ENCODE peak calls at places on chromosomes 3 and 15, in five cellular contexts. Y, G, Z, H and F are unnamed samples.

GRCh38 chr3:25728101-25728500 is 55.1 kb downstream of the NGLY1 start:
- DNase-seq in Y (no peak), G (no peak), Z (no peak), H (no peak), F (peak)

GRCh38 chr3:39317571-39318169 is 11.8 kb upstream of the CCR8 start:
- DNase-seq in Y (no peak), G (peak), Z (no peak), H (no peak), F (no peak)

GRCh38 chr3:72728958-72729467 is 119.2 kb downstream of the SHQ1 start:
- DNase-seq in Y (peak), G (peak), Z (no peak), H (no peak), F (peak)

GRCh38 chr3:150599611-150600297 is 3.4 kb upstream of the SELENOT start:
- DNase-seq in Y (peak), G (no peak), Z (no peak), H (no peak), F (no peak)

GRCh38 chr3:47113669-47114365 is 50.1 kb downstream of the SETD2 start:
- DNase-seq in Y (no peak), G (no peak), Z (no peak), H (peak), F (no peak)

GRCh38 chr15:75620776-75621536 is 4.6 kb downstream of the SNUPN start:
- DNase-seq in Y (no peak), G (no peak), Z (no peak), H (no peak), F (no peak)

GRCh38 chr15:43514241-43515057 is 3.0 kb upstream of the MAP1A start:
- DNase-seq in Y (peak), G (peak), Z (peak), H (no peak), F (peak)

GRCh38 chr3:9945358-9945757 is 6.8 kb downstream of the PRRT3 start:
- DNase-seq in Y (no peak), G (no peak), Z (no peak), H (no peak), F (no peak)

GRCh38 chr3:71238267-71238985 is 345.1 kb downstream of the FOXP1 start:
- DNase-seq in Y (no peak), G (no peak), Z (no peak), H (no peak), F (no peak)

GRCh38 chr15:51884517-51885236 is 55.2 kb downstream of the TMOD3 start:
- DNase-seq in Y (no peak), G (no peak), Z (no peak), H (no peak), F (no peak)

GRCh38 chr3:129424185-129424841 is 4.1 kb downstream of the EFCAB12 start:
- DNase-seq in Y (peak), G (peak), Z (no peak), H (peak), F (no peak)

GRCh38 chr15:37767841-37768455 is 166.5 kb upstream of the TMCO5A start:
- DNase-seq in Y (no peak), G (no peak), Z (no peak), H (no peak), F (no peak)

GRCh38 chr15:37765809-37766208 is 168.6 kb upstream of the TMCO5A start:
- DNase-seq in Y (no peak), G (no peak), Z (no peak), H (no peak), F (no peak)

GRCh38 chr15:37764733-37765191 is 169.7 kb upstream of the TMCO5A start:
- DNase-seq in Y (peak), G (peak), Z (no peak), H (no peak), F (peak)
- TF ChIP-seq RFX5 in Y (no peak), G (no peak), Z (no peak), H (no peak), F (no peak)

GRCh38 chr15:91961357-91961756 is 107.8 kb downstream of the SLCO3A1 start:
- DNase-seq in Y (no peak), G (no peak), Z (no peak), H (no peak), F (no peak)
- TF ChIP-seq JUND in Y (no peak), G (no peak), Z (no peak), H (no peak), F (no peak)

GRCh38 chr3:11010406-11011165 is 18.0 kb downstream of the SLC6A1 start:
- DNase-seq in Y (no peak), G (no peak), Z (no peak), H (no peak), F (no peak)

GRCh38 chr3:11007534-11007933 is 15.0 kb downstream of the SLC6A1 start:
- DNase-seq in Y (no peak), G (no peak), Z (peak), H (no peak), F (peak)

GRCh38 chr3:11006986-11007385 is 14.4 kb downstream of the SLC6A1 start:
- DNase-seq in Y (no peak), G (no peak), Z (no peak), H (no peak), F (no peak)

GRCh38 chr3:11005686-11006256 is 13.2 kb downstream of the SLC6A1 start:
- DNase-seq in Y (no peak), G (no peak), Z (no peak), H (no peak), F (no peak)

DNA sequence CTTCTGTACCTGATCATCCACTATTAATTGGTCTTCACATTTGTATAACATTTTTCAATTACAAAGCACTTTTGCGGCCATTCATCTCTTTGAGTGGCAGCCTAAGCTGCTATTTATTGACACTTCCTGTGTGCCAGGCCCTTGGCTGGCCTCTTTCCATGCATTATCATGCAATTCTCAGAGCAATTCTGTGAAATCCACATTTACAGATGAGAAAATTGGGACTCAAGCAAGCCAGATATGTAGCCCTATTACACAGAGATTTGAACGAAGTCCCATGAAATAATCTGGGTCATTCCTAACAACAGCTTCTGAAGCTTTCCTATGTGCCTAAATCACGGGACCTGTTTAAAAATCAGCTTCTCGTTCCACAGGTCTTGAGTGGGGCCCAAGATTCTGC is 17.4 kb downstream of the SLC6A1 start:
- DNase-seq in Y (no peak), G (no peak), Z (no peak), H (no peak), F (no peak)
- TF ChIP-seq RFX5 in Y (no peak), G (no peak), Z (no peak), H (no peak), F (no peak)

DNA sequence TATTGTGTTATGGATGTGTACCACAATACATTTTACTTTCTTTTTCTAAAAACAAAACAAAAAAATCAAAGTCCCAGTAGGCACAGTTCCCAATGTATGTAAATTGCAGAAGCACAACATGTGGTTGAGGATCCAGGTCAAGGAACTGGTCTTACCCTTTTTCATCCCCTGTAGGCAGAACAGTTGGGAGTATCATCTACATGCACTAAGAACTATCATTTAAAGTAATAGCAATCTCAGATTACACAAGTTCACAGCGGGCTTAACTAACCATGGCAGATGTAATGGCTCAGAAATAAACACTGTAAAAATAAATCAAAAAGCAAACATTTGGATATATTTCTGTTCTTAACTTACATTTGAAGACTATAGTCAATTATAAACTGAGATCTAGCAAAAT is 435.7 kb upstream of the DPPA4 start:
- DNase-seq in Y (no peak), G (no peak), Z (no peak), H (no peak), F (no peak)
- TF ChIP-seq JUND in Y (no peak), G (no peak), Z (no peak), H (no peak), F (no peak)

DNA sequence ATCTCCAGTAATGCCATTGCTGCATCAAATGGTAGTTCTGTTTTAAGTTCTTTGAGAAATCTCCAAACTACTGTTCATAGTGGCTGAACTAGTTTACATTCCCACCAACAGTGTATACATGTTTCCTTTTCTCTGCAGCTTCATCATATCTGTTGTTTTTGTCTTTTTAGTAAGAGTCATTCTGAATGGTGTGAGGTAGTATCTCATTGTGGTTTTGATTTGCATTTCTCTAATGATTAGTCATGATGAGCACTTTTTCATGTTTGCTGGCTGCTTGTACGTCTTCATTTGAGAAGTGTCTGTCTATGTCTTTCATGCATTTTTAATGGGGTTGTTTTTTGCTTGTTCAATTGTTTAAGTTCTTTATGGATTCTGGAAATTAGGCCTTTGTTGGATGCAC is 10.2 kb upstream of the GCSAM start:
- DNase-seq in Y (no peak), G (no peak), Z (no peak), H (no peak), F (no peak)
- TF ChIP-seq RFX5 in Y (no peak), G (no peak), Z (no peak), H (no peak), F (no peak)

GRCh38 chr15:99537344-99537743 is 28.4 kb upstream of the MEF2A start:
- DNase-seq in Y (no peak), G (no peak), Z (no peak), H (no peak), F (no peak)

GRCh38 chr15:99538261-99538660 is 27.5 kb upstream of the MEF2A start:
- DNase-seq in Y (no peak), G (no peak), Z (no peak), H (no peak), F (no peak)

GRCh38 chr15:99536422-99537033 is 29.3 kb upstream of the MEF2A start:
- DNase-seq in Y (no peak), G (no peak), Z (no peak), H (no peak), F (no peak)
- TF ChIP-seq JUND in Y (no peak), G (no peak), Z (no peak), H (no peak), F (peak)

GRCh38 chr15:83044156-83044555 is 22.9 kb downstream of the BTBD1 start:
- DNase-seq in Y (no peak), G (no peak), Z (no peak), H (no peak), F (no peak)

GRCh38 chr15:83046558-83047127 is 20.4 kb downstream of the BTBD1 start:
- DNase-seq in Y (no peak), G (no peak), Z (no peak), H (no peak), F (no peak)
- TF ChIP-seq RFX5 in Y (no peak), G (no peak), Z (no peak), H (no peak), F (no peak)

GRCh38 chr3:160132226-160132625 is 93.0 kb upstream of the C3orf80 start:
- DNase-seq in Y (no peak), G (no peak), Z (no peak), H (no peak), F (no peak)

GRCh38 chr3:160130950-160131349 is 94.3 kb upstream of the C3orf80 start:
- DNase-seq in Y (no peak), G (no peak), Z (no peak), H (no peak), F (no peak)

GRCh38 chr3:160127308-160127707 is 97.9 kb upstream of the C3orf80 start:
- DNase-seq in Y (no peak), G (no peak), Z (no peak), H (no peak), F (no peak)

GRCh38 chr3:160128086-160128485 is 97.1 kb upstream of the C3orf80 start:
- DNase-seq in Y (no peak), G (no peak), Z (no peak), H (no peak), F (no peak)

DNA sequence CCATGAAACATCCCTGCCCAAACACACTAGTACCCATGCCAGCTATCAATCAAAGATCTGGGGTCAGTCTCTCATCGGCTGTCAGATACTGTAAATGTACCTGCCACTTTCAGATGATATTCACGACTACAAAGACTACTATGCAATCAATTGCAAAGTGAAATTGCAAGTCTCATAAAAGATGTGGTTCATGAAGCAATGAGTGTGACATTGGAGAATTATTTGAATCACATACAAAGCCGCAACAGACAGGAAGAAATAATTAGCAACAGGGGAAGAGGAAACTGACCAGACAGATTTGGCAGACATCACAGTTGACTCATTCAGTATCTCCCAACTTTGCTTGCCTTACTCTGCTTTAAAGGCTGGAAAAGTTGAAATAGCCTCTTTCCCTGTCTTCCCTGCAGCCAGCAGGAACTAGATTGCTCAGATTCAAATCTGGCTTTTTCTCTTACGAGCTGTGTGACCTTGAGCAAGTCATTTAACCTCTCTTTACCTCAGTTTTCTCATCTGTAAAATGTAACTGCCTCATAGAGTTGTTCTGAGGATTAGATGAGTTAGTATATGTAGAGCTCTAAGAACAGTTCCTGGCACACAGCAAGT is 95.7 kb upstream of the C3orf80 start:
- DNase-seq in Y (no peak), G (no peak), Z (no peak), H (peak), F (no peak)
- TF ChIP-seq JUND in Y (no peak), G (no peak), Z (no peak), H (no peak), F (peak)

GRCh38 chr15:64185331-64185911 is 22.6 kb upstream of the PPIB start:
- DNase-seq in Y (no peak), G (no peak), Z (no peak), H (no peak), F (no peak)
- TF ChIP-seq RFX5 in Y (no peak), G (no peak), Z (no peak), H (no peak), F (no peak)

GRCh38 chr15:57375827-57376694 is at the start of gene CGNL1:
- DNase-seq in Y (no peak), G (peak), Z (peak), H (no peak), F (peak)
- TF ChIP-seq JUND in Y (no peak), G (no peak), Z (no peak), H (no peak), F (no peak)